ENCODE peak calls at places on chromosomes 7 and 10, in eight cellular contexts. Y, Z, F, B, D, C, H and I are unnamed samples.

GRCh38 chr10:62749104-62749683 is 55.3 kb upstream of the ADO start:
- DNase-seq in Y (no peak), Z (no peak), F (no peak), B (no peak), D (no peak), C (no peak), H (no peak), I (no peak)

GRCh38 chr10:5448333-5449048 is 36.1 kb downstream of the NET1 start:
- DNase-seq in Y (no peak), Z (no peak), F (no peak), B (no peak), D (no peak), C (no peak), H (no peak), I (no peak)

GRCh38 chr10:13997650-13998049 is 333.1 kb downstream of the FRMD4A start:
- DNase-seq in Y (no peak), Z (no peak), F (no peak), B (no peak), D (no peak), C (no peak), H (no peak), I (no peak)

GRCh38 chr7:44307301-44307900 is 18.0 kb downstream of the CAMK2B start:
- DNase-seq in Y (no peak), Z (no peak), F (no peak), B (no peak), D (peak; percentile 80), C (no peak), H (peak; percentile 69), I (no peak)

GRCh38 chr7:77479536-77480088 is 57.5 kb upstream of the PTPN12 start:
- DNase-seq in Y (no peak), Z (no peak), F (no peak), B (no peak), D (no peak), C (no peak), H (no peak), I (no peak)

GRCh38 chr7:70072220-70072619 is 473.9 kb downstream of the AUTS2 start:
- DNase-seq in Y (no peak), Z (no peak), F (no peak), B (no peak), D (no peak), C (no peak), H (no peak), I (no peak)

GRCh38 chr10:85548038-85548437 is 818.6 kb downstream of the GRID1 start:
- DNase-seq in Y (no peak), Z (no peak), F (no peak), B (no peak), D (peak; percentile 83), C (no peak), H (no peak), I (no peak)

GRCh38 chr10:49194212-49194920 is 6.2 kb upstream of the TMEM273 start:
- DNase-seq in Y (no peak), Z (no peak), F (no peak), B (no peak), D (no peak), C (no peak), H (no peak), I (no peak)

GRCh38 chr7:148773344-148773743 is 74.6 kb downstream of the CUL1 start:
- DNase-seq in Y (no peak), Z (no peak), F (no peak), B (peak; percentile 27), D (no peak), C (no peak), H (no peak), I (no peak)

GRCh38 chr10:102627446-102628293 is 16.6 kb upstream of the TRIM8 start:
- DNase-seq in Y (no peak), Z (peak; percentile 69), F (peak; percentile 62), B (no peak), D (peak; percentile 64), C (peak; percentile 55), H (no peak), I (peak; percentile 65)

GRCh38 chr10:110324201-110324804 is 19.6 kb upstream of the SMNDC1 start:
- DNase-seq in Y (no peak), Z (no peak), F (no peak), B (no peak), D (no peak), C (no peak), H (no peak), I (no peak)

GRCh38 chr10:78000956-78001472 is 28.3 kb downstream of the POLR3A start:
- DNase-seq in Y (no peak), Z (no peak), F (no peak), B (no peak), D (no peak), C (no peak), H (no peak), I (no peak)

GRCh38 chr10:126179637-126180036 is 208.6 kb downstream of the ADAM12 start:
- DNase-seq in Y (no peak), Z (no peak), F (no peak), B (no peak), D (no peak), C (no peak), H (no peak), I (no peak)

GRCh38 chr7:76327610-76328009 is 25.1 kb downstream of the HSPB1 start:
- DNase-seq in Y (no peak), Z (no peak), F (no peak), B (no peak), D (no peak), C (no peak), H (no peak), I (no peak)

GRCh38 chr7:66634816-66635215 is 6.1 kb downstream of the KCTD7 start:
- DNase-seq in Y (no peak), Z (no peak), F (no peak), B (no peak), D (no peak), C (no peak), H (no peak), I (no peak)

GRCh38 chr7:121049028-121049791 is 60.7 kb downstream of the CPED1 start:
- DNase-seq in Y (no peak), Z (no peak), F (no peak), B (no peak), D (no peak), C (no peak), H (no peak), I (no peak)

GRCh38 chr10:33875924-33876323 is 541.5 kb upstream of the NRP1 start:
- DNase-seq in Y (no peak), Z (no peak), F (no peak), B (no peak), D (no peak), C (no peak), H (no peak), I (no peak)

GRCh38 chr10:72292223-72292691 is 18.5 kb downstream of the DDIT4 start:
- DNase-seq in Y (no peak), Z (no peak), F (no peak), B (no peak), D (peak; percentile 99), C (no peak), H (no peak), I (no peak)

GRCh38 chr7:16061630-16062029 is 359.7 kb downstream of the CRPPA start:
- DNase-seq in Y (no peak), Z (no peak), F (no peak), B (no peak), D (no peak), C (no peak), H (no peak), I (no peak)
- H3K4me1 ChIP-seq in Y (peaks cover 11% of the 10 kb centered on the region), Z (no peaks in the 10 kb centered on the region), F (peaks cover 23% of the 10 kb centered on the region), B (no peaks in the 10 kb centered on the region), D (no peaks in the 10 kb centered on the region), C (peaks cover 56% of the 10 kb centered on the region), H (peaks cover 31% of the 10 kb centered on the region), I (no peaks in the 10 kb centered on the region)

DNA sequence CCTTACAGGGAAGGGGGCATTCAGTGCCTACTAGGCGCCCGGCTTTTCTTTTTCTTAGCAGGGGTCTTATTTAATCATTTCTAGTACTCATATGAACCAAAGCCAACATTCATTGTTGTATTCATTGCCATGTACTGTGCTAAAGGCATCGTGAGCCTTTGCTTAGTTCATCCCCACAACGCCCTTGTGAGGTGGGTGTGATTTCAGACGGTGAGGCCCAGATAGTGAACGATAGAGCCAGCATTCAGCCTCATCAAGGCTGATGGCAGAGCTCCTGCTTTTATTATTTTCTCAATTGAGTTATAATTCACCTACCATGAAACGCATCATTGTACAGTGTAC is 50.0 kb downstream of the HK1 start:
- DNase-seq in Y (no peak), Z (peak; percentile 11), F (no peak), B (no peak), D (no peak), C (no peak), H (no peak), I (no peak)
- H3K27ac ChIP-seq in Y (peak overlapping the region; percentile 87), Z (peak overlapping the region; percentile 42), F (peak overlapping the region; percentile 72), B (no peak overlapping the region), D (peak overlapping the region; percentile 57), C (peak overlapping the region; percentile 83), H (peak overlapping the region; percentile 82), I (peak overlapping the region; percentile 97)

DNA sequence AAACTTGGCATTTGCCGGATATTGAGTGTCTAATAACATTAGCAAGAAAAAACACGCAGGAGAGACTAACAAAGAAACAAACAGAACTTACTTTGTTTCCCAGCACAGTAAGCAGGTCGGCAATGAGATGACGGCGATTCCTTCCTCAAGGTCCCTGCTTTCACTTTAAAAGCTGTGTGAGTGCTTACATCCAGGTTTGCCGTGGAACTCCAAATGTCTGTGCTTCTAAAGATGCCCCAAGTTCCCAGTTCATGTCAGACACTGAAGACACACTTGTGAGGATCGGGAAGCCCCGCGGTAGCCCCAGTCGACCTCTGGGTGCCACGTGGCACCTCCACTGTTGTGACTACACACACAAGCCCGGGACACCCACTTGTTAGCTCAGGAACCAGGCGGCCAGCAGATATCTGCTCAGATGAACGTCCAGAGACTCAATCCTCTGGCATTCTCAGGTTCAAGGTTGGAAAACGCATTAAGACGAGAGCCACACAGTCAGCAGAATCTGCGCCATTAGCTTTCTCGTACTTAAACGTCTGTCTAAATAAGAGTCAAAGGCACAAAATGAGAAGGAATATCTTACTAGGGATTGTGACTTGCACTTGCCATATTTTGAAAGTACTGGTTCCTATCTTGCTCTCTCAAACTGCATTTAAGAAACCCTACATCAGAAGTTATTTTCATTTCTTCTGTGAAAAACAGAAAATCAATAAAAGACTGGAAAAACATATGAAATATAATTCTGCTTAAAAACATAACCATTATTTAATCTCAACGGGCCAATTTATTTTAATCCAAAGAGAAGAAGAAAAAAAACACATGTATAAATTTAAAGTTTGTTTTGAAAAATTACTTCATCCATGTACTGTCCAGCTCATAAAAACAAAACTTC is 207.6 kb upstream of the KLF14 start:
- DNase-seq in Y (peak; percentile 42), Z (peak; percentile 83), F (peak; percentile 69), B (peak; percentile 45), D (no peak), C (peak; percentile 22), H (no peak), I (peak; percentile 62)
- H3K4me1 ChIP-seq in Y (peaks cover 30% of the 10 kb centered on the region), Z (peaks cover 73% of the 10 kb centered on the region), F (peaks cover 92% of the 10 kb centered on the region), B (peaks cover 74% of the 10 kb centered on the region), D (peaks cover 9% of the 10 kb centered on the region), C (peaks cover 74% of the 10 kb centered on the region), H (peaks cover 60% of the 10 kb centered on the region), I (peaks cover 11% of the 10 kb centered on the region)

DNA sequence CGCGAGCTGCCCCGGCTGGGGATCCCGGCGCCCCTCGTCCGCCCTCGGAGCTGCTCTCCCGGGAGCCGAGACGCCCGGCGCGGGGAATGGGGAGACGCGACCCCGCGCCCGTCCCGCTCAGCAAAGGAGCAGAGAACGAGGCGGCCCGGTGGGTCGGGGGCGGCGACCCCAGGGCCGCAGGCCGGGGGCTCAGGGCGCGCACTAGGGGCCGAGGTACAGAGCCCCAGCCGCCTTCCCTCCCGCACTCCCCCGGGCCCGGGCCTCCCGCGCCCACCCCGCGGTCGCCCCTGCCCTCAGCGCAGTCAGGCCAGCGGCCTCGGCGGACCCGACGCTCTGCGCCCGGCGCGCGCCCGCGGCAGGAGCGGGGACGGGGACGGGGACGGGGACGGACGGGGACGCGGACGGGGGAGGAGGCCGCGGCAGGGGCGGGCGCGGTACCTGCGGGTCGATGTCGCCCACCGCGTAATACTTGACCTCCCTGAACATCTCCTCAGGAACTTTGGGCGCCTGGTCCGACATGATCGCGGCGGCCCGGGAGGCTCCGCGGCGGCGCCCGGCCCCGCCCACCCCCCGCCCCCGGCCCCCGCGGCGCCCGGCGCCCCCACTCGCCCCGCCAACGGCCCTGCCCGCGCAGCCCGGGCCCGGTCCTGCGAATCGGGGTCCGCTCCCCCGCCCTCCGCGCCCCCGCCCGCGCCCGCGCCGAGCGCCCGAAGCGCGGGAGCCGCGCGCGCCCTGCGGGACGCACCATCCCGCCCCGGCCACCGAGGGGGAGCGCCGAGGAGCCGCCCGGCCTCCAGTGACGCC is at the start of gene PAXIP1:
- DNase-seq in Y (no peak), Z (peak; percentile 92), F (peak; percentile 62), B (no peak), D (no peak), C (peak; percentile 55), H (no peak), I (peak; percentile 82)
- H3K27ac ChIP-seq in Y (peak within 1 kb of the TSS; percentile 84), Z (peak within 1 kb of the TSS; percentile 93), F (peak within 1 kb of the TSS; percentile 87), B (peak within 1 kb of the TSS; percentile 72), D (peak within 1 kb of the TSS; percentile 100), C (peak within 1 kb of the TSS; percentile 96), H (peak within 1 kb of the TSS; percentile 83), I (peak within 1 kb of the TSS; percentile 84)